ENCODE peak calls at places on chromosome 9, in seven cellular contexts. F is bronchial epithelial cell, X is brain microvascular endothelial cell, L is PC-3, K is heart left ventricle, O is transverse colon, R is GM23248. N is an unnamed sample.
A peak's percentile ranks its signal among the peaks of the same experiment; 100 is the strongest.

GRCh38 chr9:92140074-92140753 is 25.0 kb upstream of the SPTLC1 start:
- DNase-seq in F (peak; percentile 43), X (peak; percentile 66), L (peak; percentile 73), K (peak; percentile 74), O (peak; percentile 78), R (peak; percentile 81), N (peak; percentile 82)

GRCh38 chr9:112380771-112381181 is 868 bp downstream of the HSDL2 start:
- DNase-seq in F (peak; percentile 34), X (peak; percentile 29), L (peak; percentile 14), K (no peak), O (no peak), R (peak; percentile 48), N (no peak)

GRCh38 chr9:136981588-136982231 is 1.1 kb upstream of the LCNL1 start:
- DNase-seq in F (no peak), X (no peak), L (no peak), K (peak; percentile 85), O (no peak), R (no peak), N (no peak)

GRCh38 chr9:16282718-16283117 is 587.8 kb downstream of the BNC2 start:
- DNase-seq in F (no peak), X (no peak), L (no peak), K (no peak), O (no peak), R (no peak), N (no peak)

GRCh38 chr9:123669355-123669754 is 260.6 kb downstream of the DENND1A start:
- DNase-seq in F (no peak), X (no peak), L (no peak), K (no peak), O (no peak), R (no peak), N (peak; percentile 83)

GRCh38 chr9:7374966-7375650 is 424.5 kb downstream of the DMAC1 start:
- DNase-seq in F (no peak), X (no peak), L (peak; percentile 16), K (no peak), O (no peak), R (no peak), N (peak; percentile 37)

GRCh38 chr9:129697111-129697955 is 31.9 kb downstream of the PRRX2 start:
- DNase-seq in F (no peak), X (peak; percentile 45), L (peak; percentile 6), K (peak; percentile 73), O (peak; percentile 15), R (peak; percentile 97), N (peak; percentile 55)

GRCh38 chr9:123361086-123361730 is 5.2 kb downstream of the CRB2 start:
- DNase-seq in F (no peak), X (no peak), L (no peak), K (no peak), O (peak; percentile 58), R (no peak), N (no peak)

GRCh38 chr9:80222466-80223169 is 650.9 kb downstream of the TLE4 start:
- DNase-seq in F (no peak), X (no peak), L (no peak), K (no peak), O (no peak), R (no peak), N (no peak)

GRCh38 chr9:7154003-7154619 is 396.3 kb downstream of the KDM4C start:
- DNase-seq in F (no peak), X (no peak), L (no peak), K (no peak), O (no peak), R (no peak), N (peak; percentile 8)

GRCh38 chr9:133939845-133940244 is 52.3 kb downstream of the VAV2 start:
- DNase-seq in F (no peak), X (no peak), L (no peak), K (no peak), O (no peak), R (no peak), N (no peak)

GRCh38 chr9:100580255-100580654 is 2.4 kb downstream of the CAVIN4 start:
- DNase-seq in F (no peak), X (no peak), L (no peak), K (no peak), O (no peak), R (no peak), N (no peak)

GRCh38 chr9:108889649-108890067 is 27.6 kb downstream of the ACTL7A start:
- DNase-seq in F (peak; percentile 48), X (peak; percentile 9), L (no peak), K (no peak), O (no peak), R (peak; percentile 30), N (no peak)

GRCh38 chr9:81686614-81687520 is 2.5 kb downstream of the TLE1 start:
- DNase-seq in F (peak; percentile 67), X (peak; percentile 71), L (peak; percentile 79), K (peak; percentile 84), O (peak; percentile 89), R (peak; percentile 88), N (peak; percentile 93)

GRCh38 chr9:14119694-14120514 is 194.0 kb downstream of the NFIB start:
- DNase-seq in F (peak; percentile 89), X (no peak), L (peak; percentile 85), K (no peak), O (no peak), R (peak; percentile 68), N (no peak)

GRCh38 chr9:80467632-80468031 is 895.9 kb downstream of the TLE4 start:
- DNase-seq in F (peak; percentile 44), X (peak; percentile 31), L (peak; percentile 20), K (peak; percentile 38), O (no peak), R (peak; percentile 0), N (no peak)

GRCh38 chr9:131483319-131484050 is 19.2 kb upstream of the POMT1 start:
- DNase-seq in F (no peak), X (no peak), L (no peak), K (peak; percentile 87), O (no peak), R (no peak), N (no peak)

GRCh38 chr9:132591751-132592314 is 9.4 kb downstream of the BARHL1 start:
- DNase-seq in F (no peak), X (no peak), L (no peak), K (no peak), O (no peak), R (no peak), N (no peak)

GRCh38 chr9:132590037-132590317 is 7.6 kb downstream of the BARHL1 start:
- DNase-seq in F (no peak), X (no peak), L (no peak), K (no peak), O (no peak), R (no peak), N (no peak)

GRCh38 chr9:132592451-132592850 is 10.0 kb downstream of the BARHL1 start:
- DNase-seq in F (no peak), X (no peak), L (no peak), K (no peak), O (no peak), R (no peak), N (no peak)

GRCh38 chr9:132590318-132591182 is 8.1 kb downstream of the BARHL1 start:
- DNase-seq in F (no peak), X (no peak), L (no peak), K (no peak), O (no peak), R (no peak), N (no peak)

GRCh38 chr9:132591244-132591643 is 8.8 kb downstream of the BARHL1 start:
- DNase-seq in F (no peak), X (no peak), L (no peak), K (no peak), O (no peak), R (no peak), N (no peak)
- H3K27me3 ChIP-seq in F (peaks cover 46% of the 10 kb centered on the region), X (peaks cover 49% of the 10 kb centered on the region), L (no peaks in the 10 kb centered on the region), K (peaks cover 60% of the 10 kb centered on the region), O (peaks cover 64% of the 10 kb centered on the region), R (peaks cover 52% of the 10 kb centered on the region), N (no peaks in the 10 kb centered on the region)

GRCh38 chr9:86773437-86773836 is 173.9 kb downstream of the GAS1 start:
- DNase-seq in F (no peak), X (no peak), L (no peak), K (no peak), O (no peak), R (no peak), N (no peak)
- H3K27me3 ChIP-seq in F (no peaks in the 10 kb centered on the region), X (no peaks in the 10 kb centered on the region), L (no peaks in the 10 kb centered on the region), K (peaks cover 6% of the 10 kb centered on the region), O (no peaks in the 10 kb centered on the region), R (no peaks in the 10 kb centered on the region), N (no peaks in the 10 kb centered on the region)

GRCh38 chr9:104808030-104808614 is 44.2 kb downstream of the NIPSNAP3B start:
- DNase-seq in F (peak; percentile 7), X (no peak), L (peak; percentile 18), K (no peak), O (no peak), R (peak; percentile 83), N (peak; percentile 47)
- H3K27me3 ChIP-seq in F (no peaks in the 10 kb centered on the region), X (no peaks in the 10 kb centered on the region), L (no peaks in the 10 kb centered on the region), K (no peaks in the 10 kb centered on the region), O (no peaks in the 10 kb centered on the region), R (no peaks in the 10 kb centered on the region), N (peaks cover 4% of the 10 kb centered on the region)

GRCh38 chr9:34499101-34499500 is 23.7 kb downstream of the ENHO start:
- DNase-seq in F (peak; percentile 62), X (no peak), L (no peak), K (no peak), O (no peak), R (no peak), N (no peak)

GRCh38 chr9:34502471-34503335 is 20.1 kb downstream of the ENHO start:
- DNase-seq in F (no peak), X (no peak), L (peak; percentile 36), K (no peak), O (no peak), R (no peak), N (no peak)

GRCh38 chr9:34501889-34502425 is 20.8 kb downstream of the ENHO start:
- DNase-seq in F (no peak), X (no peak), L (peak; percentile 82), K (peak; percentile 55), O (peak; percentile 24), R (peak; percentile 71), N (peak; percentile 27)

GRCh38 chr9:34501372-34501771 is 21.4 kb downstream of the ENHO start:
- DNase-seq in F (no peak), X (no peak), L (no peak), K (no peak), O (no peak), R (peak; percentile 18), N (no peak)

GRCh38 chr9:34500623-34501267 is 22.0 kb downstream of the ENHO start:
- DNase-seq in F (peak; percentile 41), X (peak; percentile 28), L (peak; percentile 74), K (peak; percentile 46), O (peak; percentile 58), R (peak; percentile 46), N (peak; percentile 77)
- H3K27me3 ChIP-seq in F (peaks cover 9% of the 10 kb centered on the region), X (peaks cover 7% of the 10 kb centered on the region), L (no peaks in the 10 kb centered on the region), K (no peaks in the 10 kb centered on the region), O (no peaks in the 10 kb centered on the region), R (peaks cover 7% of the 10 kb centered on the region), N (peaks cover 3% of the 10 kb centered on the region)

GRCh38 chr9:1386420-1386819 is 336.3 kb downstream of the DMRT2 start:
- DNase-seq in F (no peak), X (no peak), L (no peak), K (no peak), O (no peak), R (no peak), N (no peak)

GRCh38 chr9:1383823-1384580 is 333.8 kb downstream of the DMRT2 start:
- DNase-seq in F (no peak), X (no peak), L (no peak), K (no peak), O (no peak), R (no peak), N (no peak)
- H3K27me3 ChIP-seq in F (peaks cover 4% of the 10 kb centered on the region), X (no peaks in the 10 kb centered on the region), L (peaks cover 6% of the 10 kb centered on the region), K (no peaks in the 10 kb centered on the region), O (no peaks in the 10 kb centered on the region), R (no peaks in the 10 kb centered on the region), N (no peaks in the 10 kb centered on the region)

GRCh38 chr9:93280661-93281259 is 96.8 kb downstream of the WNK2 start:
- DNase-seq in F (peak; percentile 29), X (no peak), L (peak; percentile 26), K (no peak), O (no peak), R (no peak), N (no peak)
- H3K27me3 ChIP-seq in F (peaks cover 3% of the 10 kb centered on the region), X (peaks cover 4% of the 10 kb centered on the region), L (no peaks in the 10 kb centered on the region), K (no peaks in the 10 kb centered on the region), O (no peaks in the 10 kb centered on the region), R (peaks cover 20% of the 10 kb centered on the region), N (no peaks in the 10 kb centered on the region)